ENCODE peak calls at places on chromosomes 13 and 19, in ten cellular contexts. Q is A549, G is right lobe of liver, B is prostate gland, U is heart left ventricle, E is Peyer's patch, M is body of pancreas, K is vagina, N is HCT116, H is breast epithelium. L is an unnamed sample.

GRCh38 chr19:39252458-39252857 is 3.8 kb upstream of the IFNL4 start:
- DNase-seq in K (no peak), H (no peak), B (no peak), U (no peak), E (no peak), M (no peak), G (no peak), Q (no peak), N (no peak), L (no peak)

GRCh38 chr13:75798353-75799245 is 162.5 kb downstream of the LMO7 start:
- DNase-seq in K (no peak), E (no peak), N (peak), G (no peak), H (no peak), M (no peak), B (no peak), U (no peak), Q (no peak), L (peak)

GRCh38 chr13:53174550-53174949 is 145.9 kb downstream of the OLFM4 start:
- DNase-seq in E (no peak), B (no peak), M (peak), K (no peak), Q (no peak), U (no peak), G (no peak), N (no peak), H (no peak), L (no peak)

GRCh38 chr19:46133777-46134231 is 9.3 kb upstream of the IGFL3 start:
- DNase-seq in E (no peak), H (no peak), K (no peak), G (no peak), N (no peak), M (no peak), B (no peak), Q (no peak), U (no peak), L (no peak)

GRCh38 chr13:75250526-75251183 is 231.3 kb downstream of the TBC1D4 start:
- DNase-seq in U (peak), H (no peak), E (no peak), N (no peak), Q (no peak), G (no peak), M (no peak), B (no peak), K (no peak), L (peak)

GRCh38 chr13:73224708-73225107 is 165.9 kb downstream of the KLF5 start:
- DNase-seq in G (no peak), E (no peak), H (no peak), K (no peak), U (no peak), B (no peak), N (no peak), Q (no peak), M (no peak), L (no peak)

GRCh38 chr13:74438911-74439310 is 304.7 kb upstream of the KLF12 start:
- DNase-seq in H (no peak), B (no peak), U (no peak), N (no peak), M (no peak), Q (no peak), E (no peak), G (no peak), K (no peak), L (no peak)

GRCh38 chr19:47107201-47107952 is 6.2 kb downstream of the ZC3H4 start:
- DNase-seq in B (no peak), H (no peak), U (no peak), M (peak), E (no peak), K (no peak), N (no peak), G (no peak), Q (no peak), L (no peak)

GRCh38 chr13:44084146-44084545 is 204.4 kb downstream of the LACC1 start:
- DNase-seq in K (no peak), N (no peak), Q (no peak), M (no peak), G (no peak), B (no peak), H (no peak), U (no peak), E (no peak), L (no peak)

GRCh38 chr13:111282425-111282824 is 38.0 kb upstream of the TEX29 start:
- DNase-seq in H (no peak), M (peak), Q (no peak), N (no peak), U (no peak), K (no peak), B (peak), G (no peak), E (no peak), L (no peak)

GRCh38 chr13:30346159-30346788 is 38.9 kb upstream of the KATNAL1 start:
- DNase-seq in K (peak), Q (no peak), N (no peak), G (no peak), U (no peak), H (no peak), M (peak), B (no peak), E (no peak), L (no peak)

GRCh38 chr13:71718931-71719330 is 148.1 kb downstream of the DACH1 start:
- DNase-seq in G (no peak), U (no peak), M (no peak), B (no peak), E (no peak), Q (no peak), N (no peak), H (no peak), K (no peak), L (no peak)

GRCh38 chr13:30718661-30719520 is 16.5 kb upstream of the ALOX5AP start:
- DNase-seq in K (no peak), Q (peak), G (no peak), M (no peak), N (peak), B (no peak), U (no peak), E (no peak), H (no peak), L (peak)

GRCh38 chr19:8085606-8086464 is 33.3 kb downstream of the CCL25 start:
- DNase-seq in G (no peak), U (no peak), H (no peak), N (no peak), M (no peak), E (peak), Q (peak), B (no peak), K (no peak), L (peak)

GRCh38 chr13:108964601-108965000 is 335.2 kb downstream of the MYO16 start:
- DNase-seq in G (no peak), M (no peak), N (no peak), E (no peak), Q (no peak), K (no peak), B (no peak), U (no peak), H (no peak), L (no peak)

GRCh38 chr19:39156230-39156890 is 30.8 kb downstream of the PAK4 start:
- DNase-seq in B (no peak), G (peak), K (no peak), U (no peak), H (no peak), N (no peak), M (peak), Q (no peak), E (no peak), L (peak)

GRCh38 chr19:17872251-17873001 is 681 bp downstream of the SLC5A5 start:
- DNase-seq in K (no peak), N (no peak), G (no peak), Q (no peak), H (no peak), U (no peak), E (no peak), M (no peak), B (no peak), L (no peak)

GRCh38 chr13:31221057-31221456 is 21.3 kb downstream of the B3GLCT start:
- DNase-seq in Q (no peak), B (no peak), H (no peak), E (no peak), U (no peak), N (no peak), K (no peak), M (no peak), G (no peak), L (no peak)

GRCh38 chr13:32938907-32939306 is 77.3 kb upstream of the KL start:
- DNase-seq in G (no peak), H (no peak), N (no peak), Q (no peak), B (no peak), U (no peak), K (no peak), E (no peak), M (no peak), L (no peak)

GRCh38 chr13:77457989-77458388 is 77.5 kb upstream of the SCEL start:
- DNase-seq in U (no peak), E (no peak), Q (no peak), N (no peak), K (no peak), M (no peak), G (no peak), H (no peak), B (no peak), L (no peak)

GRCh38 chr19:14554382-14554812 is 17.5 kb downstream of the NDUFB7 start:
- DNase-seq in M (peak), U (no peak), Q (no peak), K (no peak), B (peak), G (peak), N (no peak), H (peak), E (peak), L (no peak)

GRCh38 chr19:44689290-44690130 is 9.4 kb upstream of the CEACAM16 start:
- DNase-seq in H (peak), Q (peak), M (peak), N (peak), U (peak), B (peak), G (peak), E (peak), K (no peak), L (peak)

GRCh38 chr13:63774133-63774532 is 2358.5 kb upstream of the PCDH20 start:
- DNase-seq in U (no peak), Q (no peak), N (no peak), B (no peak), H (no peak), E (no peak), M (no peak), K (no peak), G (no peak), L (no peak)

GRCh38 chr19:18833141-18833476 is 1.4 kb downstream of the UPF1 start:
- DNase-seq in B (no peak), U (no peak), E (no peak), M (no peak), G (no peak), H (no peak), Q (no peak), N (no peak), K (no peak), L (no peak)

GRCh38 chr19:34135401-34135800 is 36.9 kb upstream of the LSM14A start:
- DNase-seq in H (no peak), Q (no peak), M (peak), U (no peak), N (no peak), E (no peak), K (no peak), B (no peak), G (no peak), L (no peak)

GRCh38 chr19:38667552-38668205 is 20.2 kb downstream of the ACTN4 start:
- DNase-seq in B (no peak), Q (no peak), N (no peak), M (no peak), U (no peak), E (no peak), G (no peak), K (no peak), H (no peak), L (no peak)

GRCh38 chr19:33432408-33433170 is 59.1 kb downstream of the CEBPG start:
- DNase-seq in G (peak), N (no peak), E (peak), H (peak), M (no peak), Q (no peak), U (no peak), B (no peak), K (no peak), L (no peak)

GRCh38 chr13:43303040-43303729 is 279.8 kb downstream of the DNAJC15 start:
- DNase-seq in U (peak), H (no peak), G (peak), Q (no peak), B (peak), M (peak), K (no peak), N (no peak), E (no peak), L (no peak)

GRCh38 chr19:23509686-23510450 is 114.6 kb upstream of the ZNF91 start:
- DNase-seq in K (no peak), Q (no peak), N (no peak), E (no peak), G (no peak), U (no peak), H (no peak), B (no peak), M (no peak), L (no peak)

GRCh38 chr13:24670927-24671326 is 9.3 kb upstream of the ATP12A start:
- DNase-seq in G (peak), N (peak), E (no peak), Q (peak), U (no peak), K (no peak), H (no peak), B (no peak), M (no peak), L (no peak)

GRCh38 chr19:16657384-16657783 is 2.6 kb downstream of the SMIM7 start:
- DNase-seq in U (no peak), H (no peak), G (no peak), Q (no peak), M (no peak), E (no peak), K (no peak), N (no peak), B (no peak), L (no peak)

GRCh38 chr13:38713046-38713445 is 26.2 kb downstream of the FREM2 start:
- DNase-seq in M (no peak), U (no peak), K (no peak), N (no peak), B (no peak), E (no peak), Q (no peak), G (no peak), H (no peak), L (no peak)

GRCh38 chr13:52644108-52644507 is 1.9 kb downstream of the HNRNPA1L2 start:
- DNase-seq in G (no peak), E (no peak), B (no peak), M (no peak), H (no peak), Q (no peak), K (no peak), U (no peak), N (no peak), L (no peak)

GRCh38 chr19:13794388-13794751 is 873 bp upstream of the ZSWIM4 start:
- DNase-seq in B (peak), K (no peak), N (no peak), M (peak), E (peak), Q (no peak), G (peak), H (peak), U (peak), L (no peak)

GRCh38 chr19:18292460-18292809 is 11.0 kb upstream of the JUND start:
- DNase-seq in H (no peak), E (no peak), Q (peak), M (peak), B (peak), K (no peak), G (peak), U (no peak), N (no peak), L (no peak)

GRCh38 chr13:64276232-64276631 is 2860.6 kb upstream of the PCDH20 start:
- DNase-seq in E (no peak), G (no peak), B (no peak), K (no peak), H (no peak), M (no peak), Q (no peak), U (no peak), N (no peak), L (no peak)

GRCh38 chr13:69553976-69554375 is 553.6 kb upstream of the ATXN8OS start:
- DNase-seq in B (no peak), Q (no peak), U (no peak), G (no peak), N (no peak), M (no peak), K (no peak), H (no peak), E (no peak), L (no peak)
- TF ChIP-seq POLR2A in B (no peak), Q (no peak), U (no peak), G (no peak), N (no peak), M (no peak), K (no peak), H (no peak), E (no peak), L (no peak)

GRCh38 chr19:11456659-11457058 is 21.2 kb downstream of the PRKCSH start:
- DNase-seq in B (no peak), K (no peak), H (no peak), G (no peak), M (no peak), U (no peak), E (no peak), N (no peak), Q (no peak), L (no peak)

GRCh38 chr19:11451327-11451941 is 16.0 kb downstream of the PRKCSH start:
- DNase-seq in G (no peak), E (no peak), N (no peak), K (no peak), B (no peak), H (no peak), U (no peak), Q (no peak), M (no peak), L (no peak)

GRCh38 chr19:11452814-11453335 is 17.4 kb downstream of the PRKCSH start:
- DNase-seq in H (no peak), Q (no peak), B (no peak), N (no peak), M (no peak), U (no peak), K (no peak), E (no peak), G (no peak), L (no peak)

GRCh38 chr19:11451942-11452813 is 16.7 kb downstream of the PRKCSH start:
- DNase-seq in Q (no peak), G (no peak), E (no peak), K (no peak), B (no peak), N (no peak), U (no peak), M (no peak), H (no peak), L (no peak)

DNA sequence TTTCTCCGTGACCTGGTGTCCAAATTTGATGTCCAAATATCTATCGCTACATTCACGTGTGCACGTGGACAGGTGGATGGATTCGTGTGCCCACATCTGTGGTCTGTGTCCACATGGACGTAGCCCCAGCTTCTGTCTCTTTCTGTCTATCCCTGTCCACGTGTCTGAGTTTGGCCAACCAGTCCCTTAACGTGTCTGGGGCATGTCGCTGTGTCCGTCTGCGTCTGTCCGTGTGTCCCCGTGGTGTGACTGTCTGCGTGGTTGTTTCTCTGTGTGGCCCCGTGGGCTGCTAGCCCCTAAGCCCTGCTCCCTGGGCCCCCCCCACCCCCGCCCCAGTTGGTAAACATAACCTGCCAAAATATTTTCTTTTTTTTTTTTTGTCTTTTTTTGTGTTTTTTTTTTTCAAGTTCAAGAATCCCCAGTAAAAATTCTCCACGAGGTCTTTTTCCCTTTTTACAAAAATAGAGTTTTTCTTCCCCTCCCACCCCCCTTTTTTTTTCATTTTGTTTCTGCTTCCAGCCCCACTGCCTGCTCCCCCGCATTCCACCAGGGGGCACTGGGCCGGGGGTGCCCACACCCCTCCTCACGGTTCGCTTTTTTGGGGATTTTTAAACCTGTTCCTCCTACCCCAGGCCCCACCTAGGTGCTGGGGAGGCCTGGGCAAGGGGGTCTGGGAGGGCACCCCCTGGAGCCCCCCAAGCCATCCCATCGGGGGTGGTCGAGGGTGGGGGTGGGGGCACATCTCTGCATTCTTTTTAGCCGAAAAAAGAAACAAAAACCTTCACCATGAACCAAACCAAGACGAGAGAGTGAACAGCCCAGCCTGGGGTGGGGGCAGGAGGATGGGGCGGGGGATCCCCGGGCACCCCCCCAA is 18.3 kb downstream of the PRKCSH start:
- DNase-seq in N (no peak), K (no peak), B (no peak), G (no peak), H (no peak), Q (no peak), M (no peak), E (no peak), U (no peak), L (no peak)
- TF ChIP-seq POLR2A in N (no peak), K (no peak), B (no peak), G (no peak), H (no peak), Q (no peak), M (no peak), E (no peak), U (no peak), L (no peak)

GRCh38 chr13:85194482-85194881 is 604.7 kb downstream of the SLITRK6 start:
- DNase-seq in B (no peak), Q (no peak), E (no peak), N (no peak), G (no peak), H (no peak), U (no peak), M (no peak), K (no peak), L (no peak)
- TF ChIP-seq POLR2A in B (no peak), Q (no peak), E (no peak), N (no peak), G (no peak), H (no peak), U (no peak), M (no peak), K (no peak), L (no peak)

DNA sequence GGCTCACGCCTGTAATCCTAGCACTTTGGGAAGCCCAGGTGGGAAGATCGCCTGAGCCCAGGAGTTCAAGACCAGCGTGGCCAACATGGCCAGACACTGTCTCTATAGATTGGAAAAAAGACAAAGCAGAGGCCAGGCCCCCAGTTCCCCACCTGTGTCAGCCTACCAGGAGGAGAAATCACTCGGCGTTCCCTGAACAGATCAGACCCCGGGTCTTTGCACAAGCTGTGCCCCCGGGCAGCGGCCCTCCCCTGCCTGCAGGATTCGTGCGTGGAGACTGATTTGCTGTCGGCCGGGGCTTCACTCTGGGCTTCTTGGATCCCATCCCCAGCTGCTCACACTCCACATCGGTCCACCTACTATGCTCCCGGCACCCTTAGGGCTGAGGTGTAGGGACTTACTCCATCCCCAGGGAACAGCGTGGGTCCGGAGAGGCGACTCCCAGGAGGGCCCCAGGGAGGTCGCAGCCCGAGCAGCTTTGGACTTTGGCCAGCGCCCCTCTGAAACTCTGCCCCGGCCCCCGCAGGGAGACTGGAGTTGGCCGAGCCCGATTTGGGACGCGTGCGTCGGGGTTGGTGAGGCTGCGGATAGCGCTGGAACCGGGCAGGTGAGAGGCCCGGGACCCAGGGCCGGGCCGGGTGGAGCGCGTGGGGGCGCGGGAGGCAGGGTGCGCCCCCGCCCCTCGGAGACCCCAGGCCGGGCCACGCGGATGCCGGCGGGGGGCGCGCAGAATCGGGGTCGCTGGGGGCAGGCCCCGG is 515 bp upstream of the EFNA2 start:
- DNase-seq in N (no peak), M (no peak), G (peak), Q (no peak), K (no peak), E (no peak), H (no peak), B (no peak), U (no peak), L (no peak)
- TF ChIP-seq POLR2A in N (no peak), M (no peak), G (no peak), Q (no peak), K (no peak), E (no peak), H (no peak), B (no peak), U (no peak), L (no peak)

L was measured in H54.